ENCODE peak calls at places on chromosomes 1 and 21, in four cellular contexts. C is K562, P is HepG2, I is GM12878. J is an unnamed sample.

GRCh38 chr1:98113811-98114210 is 193.0 kb upstream of the DPYD start:
- DNase-seq in C (no peak), P (no peak), I (no peak), J (no peak)

GRCh38 chr21:34076835-34077234 is 3.5 kb downstream of the MRPS6 start:
- DNase-seq in P (no peak), I (no peak), C (no peak), J (no peak)

GRCh38 chr1:11681071-11681771 is at the start of gene MAD2L2:
- DNase-seq in C (peak), I (peak), P (peak), J (peak)

GRCh38 chr1:203522237-203522636 is 28.3 kb downstream of the OPTC start:
- DNase-seq in I (no peak), C (no peak), P (no peak), J (no peak)

GRCh38 chr1:37362990-37363389 is 111.4 kb upstream of the ZC3H12A start:
- DNase-seq in I (no peak), C (no peak), P (no peak), J (no peak)

GRCh38 chr1:159879977-159880376 is 17.5 kb upstream of the VSIG8 start:
- DNase-seq in P (no peak), C (peak), I (no peak), J (no peak)

GRCh38 chr1:206887701-206888100 is 9.5 kb upstream of the IL24 start:
- DNase-seq in P (no peak), C (no peak), I (no peak), J (no peak)

GRCh38 chr21:45293214-45293725 is 5.6 kb upstream of the POFUT2 start:
- DNase-seq in I (no peak), C (no peak), P (no peak), J (no peak)

GRCh38 chr1:161989801-161990200 is 33.9 kb downstream of the OLFML2B start:
- DNase-seq in I (no peak), P (no peak), C (no peak), J (no peak)

GRCh38 chr21:37006521-37007291 is at the start of gene RIPPLY3:
- DNase-seq in C (no peak), P (no peak), I (no peak), J (peak)

GRCh38 chr1:220149742-220150141 is 55.8 kb downstream of the IARS2 start:
- DNase-seq in C (no peak), I (no peak), P (no peak), J (no peak)

GRCh38 chr1:43293171-43293570 is 7.6 kb upstream of the TIE1 start:
- DNase-seq in P (no peak), C (no peak), I (no peak), J (no peak)

GRCh38 chr1:99465176-99465900 is 180.6 kb upstream of the PALMD start:
- DNase-seq in P (no peak), C (no peak), I (no peak), J (no peak)

GRCh38 chr1:33473900-33474299 is 1.5 kb downstream of the ZSCAN20 start:
- DNase-seq in C (no peak), I (no peak), P (no peak), J (no peak)

GRCh38 chr21:45309069-45309521 is 21.4 kb upstream of the POFUT2 start:
- DNase-seq in I (no peak), P (peak), C (peak), J (peak)

GRCh38 chr1:6491480-6491962 is at the start of gene PLEKHG5:
- DNase-seq in C (no peak), I (no peak), P (peak), J (no peak)

GRCh38 chr1:95467036-95467435 is 233.0 kb downstream of the RWDD3 start:
- DNase-seq in I (no peak), P (no peak), C (no peak), J (no peak)

GRCh38 chr1:70033934-70034333 is 171.4 kb downstream of the LRRC40 start:
- DNase-seq in P (no peak), C (no peak), I (no peak), J (no peak)

GRCh38 chr1:50978852-50979781 is 9.1 kb downstream of the CDKN2C start:
- DNase-seq in P (peak), I (no peak), C (peak), J (no peak)

GRCh38 chr1:2214541-2215241 is 13.4 kb upstream of the SKI start:
- DNase-seq in P (no peak), C (no peak), I (no peak), J (no peak)
- TF ChIP-seq FOXK2 in P (no peak), C (no peak), I (no peak), J (no peak)

GRCh38 chr1:179871940-179872339 is 5.7 kb downstream of the TOR1AIP2 start:
- DNase-seq in P (no peak), I (no peak), C (no peak), J (no peak)

GRCh38 chr1:179865377-179865776 is 12.2 kb downstream of the TOR1AIP2 start:
- DNase-seq in P (no peak), I (no peak), C (no peak), J (no peak)

GRCh38 chr1:179870870-179871269 is 6.7 kb downstream of the TOR1AIP2 start:
- DNase-seq in C (no peak), I (no peak), P (no peak), J (peak)

GRCh38 chr1:179866616-179867015 is 11.0 kb downstream of the TOR1AIP2 start:
- DNase-seq in P (no peak), C (no peak), I (no peak), J (no peak)

GRCh38 chr1:179867493-179868330 is 9.9 kb downstream of the TOR1AIP2 start:
- DNase-seq in I (no peak), P (peak), C (peak), J (peak)
- TF ChIP-seq FOXK2 in I (no peak), P (no peak), C (no peak), J (no peak)

GRCh38 chr1:107251083-107251482 is 110.2 kb downstream of the NTNG1 start:
- DNase-seq in P (no peak), C (no peak), I (no peak), J (no peak)
- TF ChIP-seq FOXK2 in P (no peak), C (no peak), I (no peak), J (no peak)

DNA sequence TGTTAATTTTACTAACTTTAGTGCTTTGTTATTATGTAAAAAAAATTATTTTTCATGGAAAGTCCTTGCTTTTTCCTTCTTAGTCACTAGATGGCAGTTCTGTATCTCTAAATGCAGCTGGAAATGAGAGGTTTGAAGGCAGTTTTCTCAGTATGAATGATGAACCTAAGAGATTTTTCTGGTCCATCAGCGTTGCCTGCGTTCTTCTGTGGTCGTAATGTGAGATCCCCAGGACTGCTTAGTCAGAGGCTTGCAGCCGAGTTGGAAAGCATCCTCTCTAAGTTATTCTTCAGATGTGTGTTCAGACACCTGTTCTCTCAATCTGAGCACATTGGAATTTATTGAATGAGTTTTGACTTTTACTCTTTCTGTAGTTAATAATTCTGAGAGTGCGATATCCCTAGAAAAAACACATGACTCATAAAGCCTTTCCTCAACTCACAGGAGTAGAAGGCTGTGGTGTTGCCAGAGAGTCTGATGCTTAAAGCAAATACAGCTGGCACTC is 99.2 kb downstream of the FMN2 start:
- DNase-seq in P (peak), I (no peak), C (peak), J (peak)
- TF ChIP-seq FOXK2 in P (no peak), I (no peak), C (no peak), J (no peak)

GRCh38 chr1:188700116-188700515 is 1777.5 kb downstream of the BRINP3 start:
- DNase-seq in I (no peak), P (no peak), C (no peak), J (no peak)
- TF ChIP-seq FOXK2 in I (no peak), P (no peak), C (no peak), J (no peak)